ENCODE peak calls at places on chromosomes 5 and 9, in seven cellular contexts. One of them, this sample, is unnamed.

GRCh38 chr5:39164016-39164415 is 55.3 kb downstream of the FYB1 start:
- DNase-seq in WERI-Rb-1: no peak
- DNase-seq in NCI-H187: no peak
- DNase-seq in GDM1: no peak
- DNase-seq in tibial nerve: no peak
- DNase-seq in NCI-H226: no peak
- DNase-seq in fibroblast of pulmonary artery: no peak
- DNase-seq in this sample: no peak

GRCh38 chr9:132670359-132670815 is at the start of gene GTF3C4:
- DNase-seq in tibial nerve: peak
- DNase-seq in WERI-Rb-1: peak
- DNase-seq in fibroblast of pulmonary artery: peak
- DNase-seq in NCI-H187: no peak
- DNase-seq in GDM1: peak
- DNase-seq in NCI-H226: peak
- DNase-seq in this sample: no peak

GRCh38 chr9:73269430-73270101 is 117.9 kb downstream of the ANXA1 start:
- DNase-seq in GDM1: no peak
- DNase-seq in NCI-H187: no peak
- DNase-seq in tibial nerve: no peak
- DNase-seq in WERI-Rb-1: no peak
- DNase-seq in NCI-H226: peak
- DNase-seq in fibroblast of pulmonary artery: peak
- DNase-seq in this sample: no peak

GRCh38 chr9:127446720-127447415 is 4.3 kb downstream of the RPL12 start:
- DNase-seq in NCI-H226: no peak
- DNase-seq in fibroblast of pulmonary artery: no peak
- DNase-seq in GDM1: no peak
- DNase-seq in WERI-Rb-1: no peak
- DNase-seq in tibial nerve: no peak
- DNase-seq in NCI-H187: no peak
- DNase-seq in this sample: no peak

GRCh38 chr9:113808391-113809191 is 67.5 kb upstream of the ZNF618 start:
- DNase-seq in NCI-H226: peak
- DNase-seq in tibial nerve: peak
- DNase-seq in GDM1: no peak
- DNase-seq in NCI-H187: no peak
- DNase-seq in WERI-Rb-1: no peak
- DNase-seq in fibroblast of pulmonary artery: peak
- DNase-seq in this sample: no peak

GRCh38 chr5:176948458-176948857 is 49.3 kb upstream of the HK3 start:
- DNase-seq in NCI-H226: no peak
- DNase-seq in WERI-Rb-1: no peak
- DNase-seq in GDM1: no peak
- DNase-seq in tibial nerve: no peak
- DNase-seq in NCI-H187: no peak
- DNase-seq in fibroblast of pulmonary artery: peak
- DNase-seq in this sample: no peak

GRCh38 chr9:114852050-114852594 is 46.3 kb upstream of the TNFSF15 start:
- DNase-seq in WERI-Rb-1: no peak
- DNase-seq in NCI-H187: no peak
- DNase-seq in fibroblast of pulmonary artery: peak
- DNase-seq in tibial nerve: peak
- DNase-seq in GDM1: no peak
- DNase-seq in NCI-H226: peak
- DNase-seq in this sample: no peak

GRCh38 chr9:137293482-137294090 is 8.5 kb downstream of the NRARP start:
- DNase-seq in WERI-Rb-1: no peak
- DNase-seq in tibial nerve: no peak
- DNase-seq in fibroblast of pulmonary artery: no peak
- DNase-seq in GDM1: no peak
- DNase-seq in NCI-H226: no peak
- DNase-seq in NCI-H187: no peak
- DNase-seq in this sample: no peak

GRCh38 chr9:130866474-130866965 is 30.1 kb downstream of the QRFP start:
- DNase-seq in tibial nerve: peak
- DNase-seq in WERI-Rb-1: peak
- DNase-seq in fibroblast of pulmonary artery: peak
- DNase-seq in NCI-H187: peak
- DNase-seq in GDM1: peak
- DNase-seq in NCI-H226: peak
- DNase-seq in this sample: peak

GRCh38 chr9:92639124-92639523 is 30.8 kb downstream of the IPPK start:
- DNase-seq in GDM1: no peak
- DNase-seq in NCI-H187: no peak
- DNase-seq in tibial nerve: no peak
- DNase-seq in fibroblast of pulmonary artery: no peak
- DNase-seq in WERI-Rb-1: no peak
- DNase-seq in NCI-H226: no peak
- DNase-seq in this sample: no peak

GRCh38 chr5:116507051-116507537 is 67.5 kb downstream of the SEMA6A start:
- DNase-seq in GDM1: no peak
- DNase-seq in WERI-Rb-1: no peak
- DNase-seq in NCI-H226: no peak
- DNase-seq in fibroblast of pulmonary artery: peak
- DNase-seq in NCI-H187: no peak
- DNase-seq in tibial nerve: no peak
- DNase-seq in this sample: no peak